ENCODE peak calls at places on chromosomes 4 and X, in six cellular contexts. Z is stomach; U is stimulated activated CD4-positive, alpha-beta T cell treated with anti-CD3 and anti-CD28 coated beads, Interleukin-15, amount 100 ng/mL, for 24 hours; X is MCF 10A; J is fibroblast of pulmonary artery; H is stimulated activated naive B cell treated with anti-CD40 and anti-IgM and Interleukin-4, amounts not matched to agents 10 μg/mL and 1 μg/mL and 100 μg/mL, for 72 hours. B is an unnamed sample.

GRCh38 chrX:121457096-121457495 is 409.7 kb downstream of the GLUD2 start:
- DNase-seq in J (no peak), U (no peak), X (no peak), Z (no peak), H (no peak), B (no peak)

GRCh38 chrX:120560405-120560841 is 339 bp downstream of the CUL4B start:
- DNase-seq in J (no peak), U (peak), Z (peak), X (no peak), H (peak), B (no peak)

GRCh38 chr4:119197772-119198212 is 14.7 kb upstream of the USP53 start:
- DNase-seq in Z (no peak), X (no peak), J (no peak), H (no peak), U (no peak), B (no peak)

GRCh38 chr4:126604273-126604867 is 1028.4 kb upstream of the INTU start:
- DNase-seq in J (peak), X (peak), U (no peak), Z (no peak), H (no peak), B (no peak)

GRCh38 chrX:19630776-19631707 is 115.7 kb upstream of the MAP3K15 start:
- DNase-seq in H (no peak), U (no peak), Z (no peak), J (no peak), X (no peak), B (no peak)

GRCh38 chr4:110501826-110502225 is 25.9 kb downstream of the ENPEP start:
- DNase-seq in Z (no peak), H (no peak), X (no peak), U (no peak), J (peak), B (no peak)

GRCh38 chr4:179110356-179110755 is 1668.1 kb upstream of the AGA start:
- DNase-seq in U (no peak), J (peak), Z (no peak), X (peak), H (no peak), B (no peak)

GRCh38 chr4:182277402-182277801 is 34.2 kb downstream of the TENM3 start:
- DNase-seq in U (no peak), X (peak), Z (no peak), H (no peak), J (no peak), B (no peak)

GRCh38 chr4:55543858-55544257 is 2.9 kb downstream of the CLOCK start:
- DNase-seq in H (no peak), J (peak), X (peak), Z (no peak), U (no peak), B (no peak)

GRCh38 chrX:41468647-41469323 is 21.6 kb downstream of the NYX start:
- DNase-seq in H (no peak), U (no peak), J (peak), Z (peak), X (peak), B (no peak)

GRCh38 chr4:140049924-140050681 is 103.9 kb downstream of the MAML3 start:
- DNase-seq in Z (no peak), X (peak), U (peak), H (no peak), J (peak), B (no peak)

GRCh38 chrX:70461026-70461425 is 16.4 kb downstream of the DLG3 start:
- DNase-seq in U (no peak), H (no peak), J (no peak), X (no peak), Z (no peak), B (no peak)

GRCh38 chr4:17168571-17168970 is 270.1 kb upstream of the LDB2 start:
- DNase-seq in H (no peak), U (no peak), J (peak), Z (no peak), X (peak), B (no peak)

GRCh38 chr4:2691952-2692435 is 64.1 kb downstream of the TNIP2 start:
- DNase-seq in U (peak), X (no peak), H (peak), Z (no peak), J (no peak), B (no peak)